ENCODE peak calls at places on chromosome 20, in seven cellular contexts. J is HFFc6, Z is RWPE1, K is neural crest cell, M is GM20000, H is progenitor cell of endocrine pancreas, I is B cell. Y is an unnamed sample.

GRCh38 chr20:34680586-34680985 is 3.7 kb upstream of the PIGU start:
- DNase-seq in J (no peak), M (no peak), I (no peak), Z (no peak), H (no peak), K (no peak), Y (no peak)

GRCh38 chr20:45052698-45053440 is 48.1 kb downstream of the KCNS1 start:
- DNase-seq in M (peak), J (peak), I (no peak), H (no peak), K (no peak), Z (no peak), Y (no peak)

GRCh38 chr20:45860573-45861011 is 3.2 kb downstream of the ZSWIM3 start:
- DNase-seq in H (no peak), Z (no peak), J (no peak), I (no peak), M (no peak), K (no peak), Y (no peak)

GRCh38 chr20:22601361-22602141 is 17.2 kb upstream of the FOXA2 start:
- DNase-seq in Z (no peak), I (no peak), K (no peak), M (no peak), H (no peak), J (no peak), Y (no peak)

GRCh38 chr20:57810511-57811372 is 100.9 kb upstream of the PMEPA1 start:
- DNase-seq in H (no peak), I (no peak), K (no peak), Z (peak), M (no peak), J (no peak), Y (no peak)

GRCh38 chr20:17616480-17617211 is 46.8 kb downstream of the DSTN start:
- DNase-seq in M (no peak), H (no peak), J (no peak), I (no peak), Z (no peak), K (no peak), Y (no peak)

GRCh38 chr20:64149141-64149540 is 15.1 kb upstream of the MYT1 start:
- DNase-seq in K (no peak), I (no peak), H (no peak), M (no peak), Z (no peak), J (no peak), Y (no peak)

GRCh38 chr20:32482251-32483220 is 102.6 kb downstream of the NOL4L start:
- DNase-seq in M (peak), Z (no peak), H (peak), K (peak), I (no peak), J (no peak), Y (peak)

GRCh38 chr20:40486297-40486696 is 202.7 kb downstream of the MAFB start:
- DNase-seq in K (no peak), I (no peak), J (no peak), H (no peak), M (no peak), Z (no peak), Y (no peak)

GRCh38 chr20:54146672-54147071 is 27.1 kb downstream of the CYP24A1 start:
- DNase-seq in J (no peak), H (no peak), M (no peak), I (no peak), Z (no peak), K (no peak), Y (no peak)

GRCh38 chr20:40029589-40029988 is 659.4 kb downstream of the MAFB start:
- DNase-seq in Z (no peak), M (no peak), J (no peak), I (no peak), K (no peak), H (no peak), Y (no peak)

GRCh38 chr20:25207149-25207959 is 11.8 kb downstream of the ENTPD6 start:
- DNase-seq in J (no peak), I (no peak), M (no peak), K (no peak), H (no peak), Z (no peak), Y (no peak)

GRCh38 chr20:64212750-64213149 is 42.8 kb upstream of the PCMTD2 start:
- DNase-seq in J (peak), K (no peak), I (no peak), Z (no peak), M (no peak), H (no peak), Y (peak)

GRCh38 chr20:21134883-21135493 is 9.1 kb downstream of the KIZ start:
- DNase-seq in M (no peak), J (no peak), H (no peak), I (no peak), Z (no peak), K (no peak), Y (no peak)

GRCh38 chr20:32437391-32438074 is 79.4 kb downstream of the ASXL1 start:
- DNase-seq in J (no peak), H (no peak), Z (peak), M (no peak), K (no peak), I (no peak), Y (no peak)

GRCh38 chr20:44805991-44806729 is 4.2 kb downstream of the RIMS4 start:
- DNase-seq in I (no peak), J (peak), K (peak), H (no peak), Z (peak), M (no peak), Y (peak)

GRCh38 chr20:16095241-16095640 is 478.0 kb downstream of the KIF16B start:
- DNase-seq in M (no peak), J (no peak), Z (no peak), H (no peak), K (no peak), I (no peak), Y (no peak)

DNA sequence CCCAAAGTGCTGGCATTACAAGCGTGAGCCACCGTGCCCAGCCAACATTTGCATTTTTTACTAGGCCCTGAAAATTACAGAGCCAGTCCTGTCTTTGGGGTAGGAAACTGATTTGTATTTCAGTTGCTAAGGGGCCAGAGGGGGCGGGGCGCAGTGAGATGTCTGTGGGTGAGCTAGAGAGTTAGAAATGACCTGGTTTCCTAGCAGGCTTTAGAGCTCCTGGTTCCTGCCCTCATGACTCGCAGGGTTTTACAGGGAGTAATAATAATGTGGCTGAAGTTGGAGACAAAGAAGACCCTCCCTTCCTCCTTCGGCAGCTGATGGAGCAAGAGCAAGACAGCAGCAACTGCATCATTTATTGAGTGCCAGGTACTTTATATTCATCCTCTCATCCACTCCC is 131.5 kb downstream of the TFAP2C start:
- DNase-seq in M (no peak), I (no peak), Z (peak), H (no peak), K (no peak), J (no peak), Y (no peak)
- TF ChIP-seq CTCF in M (no peak), I (no peak), Z (no peak), H (no peak), K (no peak), J (no peak), Y (no peak)

GRCh38 chr20:50366270-50367103 is 143.7 kb upstream of the PTPN1 start:
- DNase-seq in K (no peak), H (no peak), I (no peak), M (no peak), Z (peak), J (no peak), Y (no peak)
- TF ChIP-seq CTCF in K (no peak), H (no peak), I (no peak), M (no peak), Z (no peak), J (no peak), Y (no peak)

DNA sequence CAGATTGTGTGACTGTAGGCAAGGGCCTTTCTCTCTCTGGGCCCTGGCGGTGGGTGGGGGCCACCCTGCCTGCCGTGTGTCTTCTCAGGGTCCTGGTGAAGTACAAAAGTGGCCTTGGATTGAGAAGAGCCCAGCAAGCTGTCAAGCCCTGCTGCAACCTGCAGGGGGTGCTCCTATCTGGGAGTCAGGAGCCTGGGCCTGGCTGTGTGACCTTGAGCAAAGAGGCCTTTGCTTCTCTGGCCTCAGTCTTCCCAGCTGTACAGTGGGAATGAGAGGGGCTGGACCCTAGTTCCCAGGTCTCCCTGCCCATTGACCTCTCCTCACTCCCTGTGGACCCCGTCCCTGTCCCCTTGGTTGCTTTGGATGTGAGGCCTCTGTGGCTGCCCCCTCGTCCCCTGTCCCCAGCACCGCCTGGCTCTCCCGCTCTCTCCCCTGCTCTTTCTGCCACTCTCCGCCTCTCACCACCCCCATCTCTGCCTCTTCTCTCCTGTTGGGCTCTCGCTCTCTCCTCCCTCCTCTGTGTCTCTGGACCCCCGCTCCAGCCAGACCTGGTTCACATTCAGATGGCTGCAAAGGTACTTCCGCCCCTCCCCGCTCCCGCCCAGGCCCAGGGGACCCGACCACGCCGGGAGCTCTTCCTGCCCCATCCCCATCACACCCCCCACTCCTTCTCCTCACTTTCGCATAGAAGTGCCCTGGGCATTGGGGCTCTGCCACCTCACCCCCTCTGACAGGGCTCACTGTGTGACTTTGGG is 46.7 kb downstream of the SRC start:
- DNase-seq in Z (no peak), J (no peak), M (no peak), H (no peak), I (peak), K (no peak), Y (peak)
- TF ChIP-seq CTCF in Z (no peak), J (peak), M (peak), H (peak), I (peak), K (peak), Y (peak)

GRCh38 chr20:47150403-47151152 is 205.9 kb downstream of the ZMYND8 start:
- DNase-seq in Z (peak), I (no peak), H (peak), K (peak), M (peak), J (peak), Y (peak)
- TF ChIP-seq CTCF in Z (no peak), I (no peak), H (peak), K (peak), M (no peak), J (peak), Y (peak)